ENCODE peak calls at places on chromosomes 3 and 15, in ten cellular contexts. One of them, this sample, is unnamed. For H3K36me3, the result is how much of the 10 kb centered on the place peaks cover.

GRCh38 chr15:31471731-31472430 is 145.2 kb downstream of the KLF13 start:
- DNase-seq in sigmoid colon: no peak
- DNase-seq in transverse colon: no peak
- DNase-seq in SK-N-SH: no peak
- DNase-seq in ovary: no peak
- DNase-seq in HepG2: no peak
- DNase-seq in esophagus muscularis mucosa: no peak
- DNase-seq in upper lobe of left lung: peak
- DNase-seq in tibial nerve: no peak
- DNase-seq in suprapubic skin: peak
- DNase-seq in this sample: no peak

GRCh38 chr3:129888739-129889138 is 4.8 kb downstream of the TMCC1 start:
- DNase-seq in sigmoid colon: no peak
- DNase-seq in transverse colon: no peak
- DNase-seq in SK-N-SH: no peak
- DNase-seq in ovary: no peak
- DNase-seq in HepG2: no peak
- DNase-seq in esophagus muscularis mucosa: no peak
- DNase-seq in upper lobe of left lung: no peak
- DNase-seq in tibial nerve: no peak
- DNase-seq in suprapubic skin: no peak
- DNase-seq in this sample: no peak

GRCh38 chr3:55750525-55750924 is 263.4 kb upstream of the WNT5A start:
- DNase-seq in sigmoid colon: no peak
- DNase-seq in transverse colon: peak
- DNase-seq in SK-N-SH: no peak
- DNase-seq in ovary: no peak
- DNase-seq in HepG2: no peak
- DNase-seq in esophagus muscularis mucosa: peak
- DNase-seq in upper lobe of left lung: peak
- DNase-seq in tibial nerve: no peak
- DNase-seq in suprapubic skin: no peak
- DNase-seq in this sample: no peak

GRCh38 chr15:77014137-77015081 is 19.5 kb downstream of the PSTPIP1 start:
- DNase-seq in sigmoid colon: no peak
- DNase-seq in transverse colon: no peak
- DNase-seq in SK-N-SH: no peak
- DNase-seq in ovary: no peak
- DNase-seq in HepG2: no peak
- DNase-seq in esophagus muscularis mucosa: no peak
- DNase-seq in upper lobe of left lung: peak
- DNase-seq in tibial nerve: no peak
- DNase-seq in suprapubic skin: no peak
- DNase-seq in this sample: no peak

GRCh38 chr15:94023520-94023919 is 207.8 kb upstream of the MCTP2 start:
- DNase-seq in sigmoid colon: no peak
- DNase-seq in transverse colon: no peak
- DNase-seq in SK-N-SH: no peak
- DNase-seq in ovary: no peak
- DNase-seq in HepG2: no peak
- DNase-seq in esophagus muscularis mucosa: no peak
- DNase-seq in upper lobe of left lung: no peak
- DNase-seq in tibial nerve: no peak
- DNase-seq in suprapubic skin: no peak
- DNase-seq in this sample: no peak

GRCh38 chr15:78272776-78273175 is 8.4 kb downstream of the DNAJA4 start:
- DNase-seq in sigmoid colon: no peak
- DNase-seq in transverse colon: no peak
- DNase-seq in SK-N-SH: no peak
- DNase-seq in ovary: no peak
- DNase-seq in HepG2: no peak
- DNase-seq in esophagus muscularis mucosa: no peak
- DNase-seq in upper lobe of left lung: no peak
- DNase-seq in tibial nerve: no peak
- DNase-seq in suprapubic skin: no peak
- DNase-seq in this sample: no peak

GRCh38 chr3:52230889-52231499 is 5.5 kb upstream of the TLR9 start:
- DNase-seq in sigmoid colon: no peak
- DNase-seq in transverse colon: no peak
- DNase-seq in SK-N-SH: no peak
- DNase-seq in ovary: no peak
- DNase-seq in HepG2: no peak
- DNase-seq in esophagus muscularis mucosa: no peak
- DNase-seq in upper lobe of left lung: no peak
- DNase-seq in tibial nerve: no peak
- DNase-seq in suprapubic skin: no peak
- DNase-seq in this sample: no peak

GRCh38 chr3:184570035-184570434 is 8.4 kb downstream of the EPHB3 start:
- DNase-seq in sigmoid colon: no peak
- DNase-seq in transverse colon: no peak
- DNase-seq in SK-N-SH: no peak
- DNase-seq in ovary: no peak
- DNase-seq in HepG2: no peak
- DNase-seq in esophagus muscularis mucosa: no peak
- DNase-seq in upper lobe of left lung: no peak
- DNase-seq in tibial nerve: no peak
- DNase-seq in suprapubic skin: no peak
- DNase-seq in this sample: no peak

GRCh38 chr3:18679226-18679625 is 254.1 kb upstream of the SATB1 start:
- DNase-seq in sigmoid colon: no peak
- DNase-seq in transverse colon: no peak
- DNase-seq in SK-N-SH: no peak
- DNase-seq in ovary: no peak
- DNase-seq in HepG2: no peak
- DNase-seq in esophagus muscularis mucosa: no peak
- DNase-seq in upper lobe of left lung: no peak
- DNase-seq in tibial nerve: no peak
- DNase-seq in suprapubic skin: no peak
- DNase-seq in this sample: no peak

GRCh38 chr3:178244653-178245384 is 291.4 kb upstream of the KCNMB2 start:
- DNase-seq in sigmoid colon: no peak
- DNase-seq in transverse colon: no peak
- DNase-seq in SK-N-SH: no peak
- DNase-seq in ovary: no peak
- DNase-seq in HepG2: no peak
- DNase-seq in esophagus muscularis mucosa: no peak
- DNase-seq in upper lobe of left lung: no peak
- DNase-seq in tibial nerve: no peak
- DNase-seq in suprapubic skin: no peak
- DNase-seq in this sample: no peak

GRCh38 chr15:62799919-62800318 is 242.6 kb upstream of the TPM1 start:
- DNase-seq in sigmoid colon: no peak
- DNase-seq in transverse colon: no peak
- DNase-seq in SK-N-SH: no peak
- DNase-seq in ovary: no peak
- DNase-seq in HepG2: no peak
- DNase-seq in esophagus muscularis mucosa: no peak
- DNase-seq in upper lobe of left lung: no peak
- DNase-seq in tibial nerve: no peak
- DNase-seq in suprapubic skin: no peak
- DNase-seq in this sample: peak

GRCh38 chr3:43296565-43296964 is 10.2 kb downstream of the SNRK start:
- DNase-seq in sigmoid colon: no peak
- DNase-seq in transverse colon: peak
- DNase-seq in SK-N-SH: no peak
- DNase-seq in ovary: no peak
- DNase-seq in HepG2: no peak
- DNase-seq in esophagus muscularis mucosa: no peak
- DNase-seq in upper lobe of left lung: peak
- DNase-seq in tibial nerve: no peak
- DNase-seq in suprapubic skin: no peak
- DNase-seq in this sample: no peak

GRCh38 chr15:88476635-88477038 is 9.1 kb downstream of the MRPS11 start:
- DNase-seq in sigmoid colon: no peak
- DNase-seq in transverse colon: no peak
- DNase-seq in SK-N-SH: peak
- DNase-seq in ovary: peak
- DNase-seq in HepG2: peak
- DNase-seq in esophagus muscularis mucosa: no peak
- DNase-seq in upper lobe of left lung: no peak
- DNase-seq in tibial nerve: no peak
- DNase-seq in suprapubic skin: no peak
- DNase-seq in this sample: peak
- H3K36me3 ChIP-seq in sigmoid colon: under half
- H3K36me3 ChIP-seq in transverse colon: under half
- H3K36me3 ChIP-seq in SK-N-SH: under half
- H3K36me3 ChIP-seq in ovary: under half
- H3K36me3 ChIP-seq in HepG2: under half
- H3K36me3 ChIP-seq in esophagus muscularis mucosa: under half
- H3K36me3 ChIP-seq in upper lobe of left lung: under half
- H3K36me3 ChIP-seq in tibial nerve: half or more
- H3K36me3 ChIP-seq in suprapubic skin: half or more
- H3K36me3 ChIP-seq in this sample: half or more

GRCh38 chr3:179449621-179450020 is 1.6 kb downstream of the GNB4 start:
- DNase-seq in sigmoid colon: no peak
- DNase-seq in transverse colon: no peak
- DNase-seq in SK-N-SH: no peak
- DNase-seq in ovary: no peak
- DNase-seq in HepG2: no peak
- DNase-seq in esophagus muscularis mucosa: no peak
- DNase-seq in upper lobe of left lung: no peak
- DNase-seq in tibial nerve: no peak
- DNase-seq in suprapubic skin: no peak
- DNase-seq in this sample: no peak
- TF ChIP-seq EP300 in sigmoid colon: no peak
- TF ChIP-seq EP300 in transverse colon: no peak
- TF ChIP-seq EP300 in SK-N-SH: no peak
- TF ChIP-seq EP300 in ovary: no peak
- TF ChIP-seq EP300 in HepG2: no peak
- TF ChIP-seq EP300 in esophagus muscularis mucosa: no peak
- TF ChIP-seq EP300 in upper lobe of left lung: no peak
- TF ChIP-seq EP300 in tibial nerve: no peak
- TF ChIP-seq EP300 in suprapubic skin: no peak
- TF ChIP-seq EP300 in this sample: no peak

GRCh38 chr3:41115069-41115468 is 84.2 kb upstream of the CTNNB1 start:
- DNase-seq in sigmoid colon: no peak
- DNase-seq in transverse colon: no peak
- DNase-seq in SK-N-SH: no peak
- DNase-seq in ovary: no peak
- DNase-seq in HepG2: peak
- DNase-seq in esophagus muscularis mucosa: no peak
- DNase-seq in upper lobe of left lung: no peak
- DNase-seq in tibial nerve: no peak
- DNase-seq in suprapubic skin: no peak
- DNase-seq in this sample: no peak
- H3K36me3 ChIP-seq in sigmoid colon: under half
- H3K36me3 ChIP-seq in transverse colon: under half
- H3K36me3 ChIP-seq in SK-N-SH: under half
- H3K36me3 ChIP-seq in ovary: under half
- H3K36me3 ChIP-seq in HepG2: under half
- H3K36me3 ChIP-seq in esophagus muscularis mucosa: under half
- H3K36me3 ChIP-seq in upper lobe of left lung: under half
- H3K36me3 ChIP-seq in tibial nerve: under half
- H3K36me3 ChIP-seq in suprapubic skin: under half
- H3K36me3 ChIP-seq in this sample: under half

GRCh38 chr3:152193673-152194267 is 75.0 kb upstream of the MBNL1 start:
- DNase-seq in sigmoid colon: no peak
- DNase-seq in transverse colon: no peak
- DNase-seq in SK-N-SH: no peak
- DNase-seq in ovary: no peak
- DNase-seq in HepG2: no peak
- DNase-seq in esophagus muscularis mucosa: no peak
- DNase-seq in upper lobe of left lung: no peak
- DNase-seq in tibial nerve: no peak
- DNase-seq in suprapubic skin: no peak
- DNase-seq in this sample: no peak

GRCh38 chr3:152190636-152191183 is 78.0 kb upstream of the MBNL1 start:
- DNase-seq in sigmoid colon: no peak
- DNase-seq in transverse colon: no peak
- DNase-seq in SK-N-SH: no peak
- DNase-seq in ovary: no peak
- DNase-seq in HepG2: peak
- DNase-seq in esophagus muscularis mucosa: no peak
- DNase-seq in upper lobe of left lung: no peak
- DNase-seq in tibial nerve: no peak
- DNase-seq in suprapubic skin: no peak
- DNase-seq in this sample: no peak

GRCh38 chr3:152192936-152193672 is 75.6 kb upstream of the MBNL1 start:
- DNase-seq in sigmoid colon: no peak
- DNase-seq in transverse colon: no peak
- DNase-seq in SK-N-SH: no peak
- DNase-seq in ovary: no peak
- DNase-seq in HepG2: no peak
- DNase-seq in esophagus muscularis mucosa: no peak
- DNase-seq in upper lobe of left lung: no peak
- DNase-seq in tibial nerve: no peak
- DNase-seq in suprapubic skin: no peak
- DNase-seq in this sample: no peak

GRCh38 chr3:152195206-152195605 is 73.5 kb upstream of the MBNL1 start:
- DNase-seq in sigmoid colon: no peak
- DNase-seq in transverse colon: no peak
- DNase-seq in SK-N-SH: no peak
- DNase-seq in ovary: no peak
- DNase-seq in HepG2: no peak
- DNase-seq in esophagus muscularis mucosa: no peak
- DNase-seq in upper lobe of left lung: no peak
- DNase-seq in tibial nerve: no peak
- DNase-seq in suprapubic skin: no peak
- DNase-seq in this sample: no peak

DNA sequence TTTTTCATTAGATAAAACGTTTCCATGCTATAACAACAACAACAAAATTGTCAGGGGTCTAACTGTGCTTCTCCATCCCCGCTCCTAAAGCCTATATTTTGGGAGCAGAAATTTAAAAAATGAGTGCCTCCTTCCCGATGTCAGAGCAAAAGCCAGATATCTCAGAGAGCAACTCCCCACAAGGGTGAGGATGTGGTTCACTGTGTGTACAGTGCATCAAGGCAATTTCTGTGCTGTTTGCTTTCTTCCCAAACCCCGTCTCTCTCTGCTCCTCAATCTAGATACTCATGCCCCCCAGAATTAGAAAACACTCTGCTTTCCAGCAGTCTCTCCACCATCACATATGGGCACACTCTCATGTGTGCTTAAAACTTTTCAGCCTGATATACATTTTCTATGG is 76.7 kb upstream of the MBNL1 start:
- DNase-seq in sigmoid colon: no peak
- DNase-seq in transverse colon: no peak
- DNase-seq in SK-N-SH: no peak
- DNase-seq in ovary: no peak
- DNase-seq in HepG2: no peak
- DNase-seq in esophagus muscularis mucosa: no peak
- DNase-seq in upper lobe of left lung: no peak
- DNase-seq in tibial nerve: no peak
- DNase-seq in suprapubic skin: no peak
- DNase-seq in this sample: no peak
- TF ChIP-seq EP300 in sigmoid colon: no peak
- TF ChIP-seq EP300 in transverse colon: no peak
- TF ChIP-seq EP300 in SK-N-SH: no peak
- TF ChIP-seq EP300 in ovary: no peak
- TF ChIP-seq EP300 in HepG2: no peak
- TF ChIP-seq EP300 in esophagus muscularis mucosa: no peak
- TF ChIP-seq EP300 in upper lobe of left lung: no peak
- TF ChIP-seq EP300 in tibial nerve: no peak
- TF ChIP-seq EP300 in suprapubic skin: no peak
- TF ChIP-seq EP300 in this sample: no peak